ENCODE peak calls at places on chromosomes 11 and 22, in four cellular contexts. X is adrenal gland, L is body of pancreas, N is EL. I is an unnamed sample.
A peak's percentile ranks its signal among the peaks of the same experiment; 100 is the strongest.

GRCh38 chr22:36086170-36086490 is 57.5 kb upstream of the RBFOX2 start:
- DNase-seq in X (no peak), L (no peak), N (peak; percentile 26), I (no peak)

GRCh38 chr11:111719379-111719778 is 46.8 kb downstream of the PPP2R1B start:
- DNase-seq in L (no peak), N (peak; percentile 33), X (no peak), I (no peak)

GRCh38 chr11:33268945-33269567 is 11.9 kb downstream of the HIPK3 start:
- DNase-seq in L (no peak), X (no peak), N (peak; percentile 39), I (no peak)

GRCh38 chr11:57153448-57153847 is 28.3 kb upstream of the LRRC55 start:
- DNase-seq in N (no peak), L (no peak), X (no peak), I (no peak)

GRCh38 chr11:68471360-68472340 is 11.1 kb downstream of the PPP6R3 start:
- DNase-seq in L (no peak), X (no peak), N (peak; percentile 50), I (no peak)

GRCh38 chr22:17922925-17923898 is 101.1 kb downstream of the MICAL3 start:
- DNase-seq in L (peak; percentile 48), N (peak; percentile 92), X (peak; percentile 68), I (no peak)

GRCh38 chr11:32434387-32435151 is 770 bp downstream of the WT1 start:
- DNase-seq in X (no peak), L (no peak), N (no peak), I (peak; percentile 39)

GRCh38 chr22:38712496-38713207 is 6.9 kb downstream of the GTPBP1 start:
- DNase-seq in X (no peak), N (no peak), L (no peak), I (no peak)

GRCh38 chr11:22133785-22134184 is 59.1 kb upstream of the ANO5 start:
- DNase-seq in L (no peak), X (no peak), N (no peak), I (no peak)

GRCh38 chr22:36144886-36145541 is 15.5 kb downstream of the APOL3 start:
- DNase-seq in X (peak; percentile 68), N (peak; percentile 76), L (peak; percentile 64), I (peak; percentile 77)

GRCh38 chr11:103907548-103908455 is 128.6 kb upstream of the DDI1 start:
- DNase-seq in N (peak; percentile 18), X (no peak), L (no peak), I (no peak)

GRCh38 chr11:29328961-29329441 is 687.8 kb downstream of the KCNA4 start:
- DNase-seq in X (peak; percentile 17), N (peak; percentile 81), L (no peak), I (peak; percentile 17)

GRCh38 chr11:116832350-116833290 is 2.9 kb downstream of the APOC3 start:
- DNase-seq in N (no peak), X (no peak), L (peak; percentile 57), I (no peak)

GRCh38 chr11:107385361-107385982 is 72.2 kb downstream of the CWF19L2 start:
- DNase-seq in L (no peak), N (peak; percentile 57), X (no peak), I (no peak)

GRCh38 chr11:40986320-40986719 is 473.1 kb downstream of the LRRC4C start:
- DNase-seq in L (no peak), N (no peak), X (no peak), I (no peak)

GRCh38 chr22:25970996-25971811 is 198.1 kb upstream of the SEZ6L start:
- DNase-seq in L (no peak), X (no peak), N (no peak), I (no peak)